ENCODE peak calls at places on chromosome 11, in six cellular contexts. R is HepG2, C is K562, S is H1, G is SK-N-SH, X is GM12878. H is an unnamed sample.

GRCh38 chr11:39435641-39436040 is 2023.8 kb downstream of the LRRC4C start:
- DNase-seq in R (no peak), X (no peak), C (no peak), S (no peak), G (no peak), H (no peak)

GRCh38 chr11:115664313-115664712 is 160.1 kb upstream of the CADM1 start:
- DNase-seq in C (no peak), R (no peak), G (no peak), S (no peak), X (no peak), H (no peak)

GRCh38 chr11:130213979-130214281 is 54.3 kb downstream of the ST14 start:
- DNase-seq in X (no peak), R (no peak), S (no peak), G (no peak), C (no peak), H (no peak)

GRCh38 chr11:25901415-25901814 is 430.5 kb upstream of the ANO3 start:
- DNase-seq in G (no peak), X (no peak), S (no peak), C (no peak), R (no peak), H (no peak)

GRCh38 chr11:285021-285893 is 3.7 kb upstream of the PGGHG start:
- DNase-seq in X (no peak), G (peak; percentile 25), S (peak; percentile 41), R (no peak), C (no peak), H (no peak)

GRCh38 chr11:95415837-95416288 is 184.9 kb upstream of the SESN3 start:
- DNase-seq in C (peak; percentile 90), X (no peak), R (no peak), S (no peak), G (no peak), H (no peak)

GRCh38 chr11:31863170-31863929 is 52.2 kb upstream of the PAX6 start:
- DNase-seq in R (no peak), S (no peak), G (no peak), X (no peak), C (no peak), H (no peak)

GRCh38 chr11:83152245-83152644 is 4.7 kb upstream of the PCF11 start:
- DNase-seq in G (no peak), C (peak; percentile 46), S (no peak), X (no peak), R (no peak), H (no peak)

GRCh38 chr11:33027846-33028536 is 11.4 kb upstream of the TCP11L1 start:
- DNase-seq in C (no peak), G (no peak), R (no peak), S (no peak), X (no peak), H (no peak)

GRCh38 chr11:126350811-126351210 is 4.7 kb upstream of the ST3GAL4 start:
- DNase-seq in C (no peak), X (no peak), R (no peak), S (no peak), G (no peak), H (no peak)

GRCh38 chr11:2669926-2670469 is 29.8 kb downstream of the KCNQ1OT1 start:
- DNase-seq in X (no peak), S (peak; percentile 14), C (no peak), R (no peak), G (no peak), H (no peak)

DNA sequence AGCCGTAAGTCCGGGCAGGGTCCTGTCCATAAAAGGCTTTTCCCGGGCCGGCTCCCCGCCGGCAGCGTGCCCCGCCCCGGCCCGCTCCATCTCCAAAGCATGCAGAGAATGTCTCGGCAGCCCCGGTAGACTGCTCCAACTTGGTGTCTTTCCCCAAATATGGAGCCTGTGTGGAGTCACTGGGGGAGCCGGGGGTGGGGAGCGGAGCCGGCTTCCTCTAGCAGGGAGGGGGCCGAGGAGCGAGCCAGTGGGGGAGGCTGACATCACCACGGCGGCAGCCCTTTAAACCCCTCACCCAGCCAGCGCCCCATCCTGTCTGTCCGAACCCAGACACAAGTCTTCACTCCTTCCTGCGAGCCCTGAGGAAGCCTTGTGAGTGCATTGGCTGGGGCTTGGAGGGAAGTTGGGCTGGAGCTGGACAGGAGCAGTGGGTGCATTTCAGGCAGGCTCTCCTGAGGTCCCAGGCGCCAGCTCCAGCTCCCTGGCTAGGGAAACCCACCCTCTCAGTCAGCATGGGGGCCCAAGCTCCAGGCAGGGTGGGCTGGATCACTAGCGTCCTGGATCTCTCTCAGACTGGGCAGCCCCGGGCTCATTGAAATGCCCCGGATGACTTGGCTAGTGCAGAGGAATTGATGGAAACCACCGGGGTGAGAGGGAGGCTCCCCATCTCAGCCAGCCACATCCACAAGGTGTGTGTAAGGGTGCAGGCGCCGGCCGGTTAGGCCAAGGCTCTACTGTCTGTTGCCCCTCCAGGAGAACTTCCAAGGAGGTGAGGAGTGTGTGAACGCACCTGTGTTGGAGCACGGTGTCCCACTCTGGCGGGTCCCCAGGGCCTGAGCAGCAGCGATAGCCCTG is at the start of gene TAGLN:
- DNase-seq in G (no peak), S (peak; percentile 83), C (no peak), X (no peak), R (peak; percentile 21), H (no peak)
- H3K4me3 ChIP-seq in G (peak within 1 kb of the TSS; percentile 43), S (peak within 1 kb of the TSS; percentile 58), C (no peak within 1 kb of the TSS), X (no peak within 1 kb of the TSS), R (no peak within 1 kb of the TSS), H (no peak within 1 kb of the TSS)

GRCh38 chr11:7637447-7638157 is 35.7 kb downstream of the CYB5R2 start:
- DNase-seq in S (no peak), G (no peak), R (no peak), X (no peak), C (no peak), H (no peak)

GRCh38 chr11:7636350-7636749 is 37.0 kb downstream of the CYB5R2 start:
- DNase-seq in S (no peak), C (no peak), X (no peak), R (no peak), G (no peak), H (no peak)

GRCh38 chr11:7640826-7641225 is 32.5 kb downstream of the CYB5R2 start:
- DNase-seq in G (no peak), X (no peak), R (no peak), C (no peak), S (no peak), H (no peak)

GRCh38 chr11:7639643-7640025 is 33.7 kb downstream of the CYB5R2 start:
- DNase-seq in X (no peak), R (no peak), S (no peak), G (no peak), C (no peak), H (no peak)

DNA sequence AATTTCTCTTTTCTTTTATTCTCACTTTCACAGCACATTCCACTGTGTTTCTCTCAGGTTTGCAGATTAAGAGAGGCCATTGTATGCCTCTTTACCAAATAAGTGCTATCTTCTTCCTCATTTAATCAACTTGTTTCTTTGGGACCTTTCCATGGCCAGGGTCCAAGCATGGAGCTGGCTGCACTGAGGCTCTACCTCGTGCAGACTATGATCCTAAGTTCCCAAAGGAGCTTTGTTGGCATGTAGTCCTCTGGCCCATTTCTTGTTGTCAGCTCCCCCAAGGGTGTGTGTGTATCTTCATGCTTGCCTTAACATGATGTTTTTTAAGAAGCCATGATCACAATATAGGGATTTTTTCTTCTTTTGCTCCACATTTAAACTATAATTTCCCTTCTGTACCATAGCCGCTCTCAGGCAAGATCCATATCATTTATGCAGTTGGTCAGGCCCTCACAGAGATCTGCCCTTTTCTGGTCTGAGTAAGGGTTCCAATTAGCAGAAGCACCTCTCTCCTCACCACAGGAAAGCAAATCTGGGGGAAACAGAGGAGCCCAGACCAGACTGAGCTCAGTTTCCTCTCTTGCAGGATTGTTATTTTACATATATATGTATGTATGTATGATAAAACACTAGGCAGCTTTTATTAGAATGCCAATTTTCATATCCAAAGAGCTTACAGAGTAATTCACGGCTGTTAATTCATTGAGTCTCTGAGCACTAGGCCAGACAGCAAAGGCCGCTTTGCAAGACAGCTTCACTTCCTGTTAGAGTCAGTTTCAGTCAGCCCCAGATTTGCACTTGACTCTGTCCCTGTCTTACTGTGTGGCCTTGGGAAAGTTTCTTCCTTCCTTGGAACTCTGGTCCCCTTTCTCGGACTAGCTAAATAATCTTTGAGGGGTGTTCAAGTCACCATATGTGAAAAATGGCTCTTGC is 34.3 kb downstream of the CYB5R2 start:
- DNase-seq in G (no peak), R (no peak), X (no peak), S (no peak), C (no peak), H (no peak)
- TF ChIP-seq GABPA in G (no peak), R (no peak), X (no peak), S (no peak), C (no peak), H (no peak)

DNA sequence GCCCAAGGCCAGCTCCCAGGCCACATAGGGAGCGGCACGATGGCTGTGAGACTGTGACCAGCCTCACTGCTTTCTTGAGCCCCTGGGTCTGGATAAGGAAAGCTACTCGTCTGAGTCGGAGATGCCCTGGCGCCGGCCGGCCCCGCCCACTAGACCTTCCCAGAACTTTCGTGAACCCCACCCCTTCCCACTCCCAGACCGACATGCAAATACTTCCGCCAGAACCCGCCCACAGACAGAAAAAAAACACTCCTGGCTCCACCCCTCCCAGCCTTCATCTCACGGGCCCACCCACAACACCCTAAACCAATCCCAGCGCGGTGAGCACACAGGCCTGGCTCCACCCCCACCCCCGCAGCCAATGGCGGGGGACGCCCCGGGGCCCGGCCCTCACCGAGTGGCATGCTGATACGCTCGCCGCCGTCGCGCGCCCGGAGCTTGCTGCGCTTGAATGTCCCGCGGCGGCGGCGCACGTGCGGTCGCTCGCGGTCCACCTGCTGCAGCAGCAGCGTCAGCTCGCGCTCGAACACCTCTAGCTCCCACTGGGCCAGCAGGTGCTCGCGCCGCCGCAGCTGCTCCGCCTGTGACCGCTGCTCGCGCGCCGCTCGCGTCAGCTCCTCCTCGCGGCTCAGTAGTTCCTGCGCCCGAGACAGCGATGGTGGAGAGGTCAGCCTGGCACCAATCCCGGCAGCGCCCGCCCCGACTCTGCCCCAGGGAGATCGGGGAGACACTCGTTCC is 7.0 kb downstream of the MAP3K11 start:
- DNase-seq in X (no peak), S (peak; percentile 94), G (peak; percentile 100), C (peak; percentile 67), R (no peak), H (no peak)
- H3K4me3 ChIP-seq in X (no peak overlapping the region), S (peak overlapping the region; percentile 57), G (peak overlapping the region; percentile 33), C (no peak overlapping the region), R (no peak overlapping the region), H (no peak overlapping the region)

GRCh38 chr11:44590769-44591168 is 25.3 kb downstream of the CD82 start:
- DNase-seq in X (no peak), R (no peak), C (no peak), S (no peak), G (no peak), H (no peak)

GRCh38 chr11:44595006-44595405 is 29.5 kb downstream of the CD82 start:
- DNase-seq in S (no peak), G (no peak), R (no peak), C (no peak), X (no peak), H (no peak)

GRCh38 chr11:44593194-44593593 is 27.7 kb downstream of the CD82 start:
- DNase-seq in X (no peak), S (no peak), C (no peak), G (peak; percentile 67), R (no peak), H (no peak)

GRCh38 chr11:44589301-44589700 is 23.8 kb downstream of the CD82 start:
- DNase-seq in G (no peak), C (no peak), R (no peak), S (no peak), X (no peak), H (no peak)

DNA sequence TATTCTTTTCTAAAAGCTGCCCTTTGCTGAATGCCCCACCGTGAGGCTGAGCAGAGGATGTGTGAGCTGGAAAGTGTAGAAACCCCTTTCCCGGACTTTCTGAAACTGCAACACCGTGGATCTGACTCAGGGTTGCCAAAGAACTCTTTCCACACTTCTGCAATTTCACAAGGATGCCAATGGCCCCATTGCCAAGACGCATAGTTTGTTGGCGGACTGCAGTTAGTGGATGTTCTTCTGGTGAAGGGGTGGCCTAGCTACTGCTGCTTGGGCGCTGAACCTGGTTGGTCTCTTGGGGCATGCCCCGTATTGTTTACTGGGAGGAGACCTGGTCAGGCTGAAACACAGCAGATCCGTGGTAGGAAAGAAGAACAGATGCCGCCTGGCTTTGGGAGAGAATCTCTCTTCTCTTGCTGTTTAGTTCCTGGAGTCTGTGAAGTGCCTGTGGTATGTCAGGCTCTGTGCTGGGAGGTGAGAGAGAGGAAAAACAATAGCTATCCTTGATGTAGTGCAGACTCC is 26.7 kb downstream of the CD82 start:
- DNase-seq in C (no peak), G (no peak), X (no peak), R (no peak), S (no peak), H (peak; percentile 90)
- TF ChIP-seq GABPA in C (no peak), G (no peak), X (no peak), R (no peak), S (no peak), H (no peak)